ENCODE peak calls at places on chromosomes 2 and 18, in six cellular contexts. One of them, this sample, is unnamed.

GRCh38 chr18:58172031-58172430 is 128.0 kb downstream of the NEDD4L start:
- DNase-seq in NT2/D1: no peak
- DNase-seq in NCI-H2227 treated with DMSO at 0.1 percent for 48 hours: no peak
- DNase-seq in iris pigment epithelial cell: no peak
- DNase-seq in HTR-8/SVneo: no peak
- DNase-seq in activated T-helper 1 cell treated with Interleukin-2 at 50 U/mL for 16 hours: no peak
- DNase-seq in this sample: no peak

GRCh38 chr2:206783718-206784117 is 18.3 kb downstream of the FASTKD2 start:
- DNase-seq in NT2/D1: no peak
- DNase-seq in activated T-helper 1 cell treated with Interleukin-2 at 50 U/mL for 16 hours: no peak
- DNase-seq in NCI-H2227 treated with DMSO at 0.1 percent for 48 hours: no peak
- DNase-seq in iris pigment epithelial cell: peak
- DNase-seq in HTR-8/SVneo: no peak
- DNase-seq in this sample: no peak

GRCh38 chr2:47437287-47437686 is 34.3 kb downstream of the MSH2 start:
- DNase-seq in HTR-8/SVneo: no peak
- DNase-seq in NCI-H2227 treated with DMSO at 0.1 percent for 48 hours: peak
- DNase-seq in NT2/D1: no peak
- DNase-seq in iris pigment epithelial cell: peak
- DNase-seq in activated T-helper 1 cell treated with Interleukin-2 at 50 U/mL for 16 hours: no peak
- DNase-seq in this sample: no peak

GRCh38 chr2:2189112-2189398 is 142.0 kb downstream of the MYT1L start:
- DNase-seq in activated T-helper 1 cell treated with Interleukin-2 at 50 U/mL for 16 hours: no peak
- DNase-seq in NCI-H2227 treated with DMSO at 0.1 percent for 48 hours: no peak
- DNase-seq in HTR-8/SVneo: no peak
- DNase-seq in iris pigment epithelial cell: no peak
- DNase-seq in NT2/D1: no peak
- DNase-seq in this sample: no peak

GRCh38 chr18:70433001-70433400 is 144.2 kb downstream of the SOCS6 start:
- DNase-seq in NT2/D1: no peak
- DNase-seq in HTR-8/SVneo: no peak
- DNase-seq in NCI-H2227 treated with DMSO at 0.1 percent for 48 hours: no peak
- DNase-seq in activated T-helper 1 cell treated with Interleukin-2 at 50 U/mL for 16 hours: no peak
- DNase-seq in iris pigment epithelial cell: no peak
- DNase-seq in this sample: no peak

GRCh38 chr2:98727758-98728718 is 2.9 kb downstream of the MGAT4A start:
- DNase-seq in iris pigment epithelial cell: no peak
- DNase-seq in activated T-helper 1 cell treated with Interleukin-2 at 50 U/mL for 16 hours: no peak
- DNase-seq in NCI-H2227 treated with DMSO at 0.1 percent for 48 hours: no peak
- DNase-seq in HTR-8/SVneo: no peak
- DNase-seq in NT2/D1: no peak
- DNase-seq in this sample: no peak

GRCh38 chr18:26579941-26580618 is 31.7 kb upstream of the KCTD1 start:
- DNase-seq in activated T-helper 1 cell treated with Interleukin-2 at 50 U/mL for 16 hours: no peak
- DNase-seq in NT2/D1: no peak
- DNase-seq in iris pigment epithelial cell: no peak
- DNase-seq in HTR-8/SVneo: no peak
- DNase-seq in NCI-H2227 treated with DMSO at 0.1 percent for 48 hours: no peak
- DNase-seq in this sample: no peak

GRCh38 chr18:26813043-26813442 is 52.5 kb downstream of the AQP4 start:
- DNase-seq in NCI-H2227 treated with DMSO at 0.1 percent for 48 hours: no peak
- DNase-seq in NT2/D1: peak
- DNase-seq in iris pigment epithelial cell: peak
- DNase-seq in HTR-8/SVneo: peak
- DNase-seq in activated T-helper 1 cell treated with Interleukin-2 at 50 U/mL for 16 hours: no peak
- DNase-seq in this sample: no peak

GRCh38 chr2:116132833-116133232 is 1681.7 kb upstream of the DDX18 start:
- DNase-seq in NCI-H2227 treated with DMSO at 0.1 percent for 48 hours: no peak
- DNase-seq in activated T-helper 1 cell treated with Interleukin-2 at 50 U/mL for 16 hours: no peak
- DNase-seq in iris pigment epithelial cell: no peak
- DNase-seq in NT2/D1: no peak
- DNase-seq in HTR-8/SVneo: no peak
- DNase-seq in this sample: no peak

GRCh38 chr2:102187191-102188150 is 648 bp downstream of the IL1RL2 start:
- DNase-seq in NCI-H2227 treated with DMSO at 0.1 percent for 48 hours: no peak
- DNase-seq in HTR-8/SVneo: no peak
- DNase-seq in activated T-helper 1 cell treated with Interleukin-2 at 50 U/mL for 16 hours: peak
- DNase-seq in NT2/D1: no peak
- DNase-seq in iris pigment epithelial cell: peak
- DNase-seq in this sample: no peak

GRCh38 chr2:219314804-219315468 is 5.7 kb upstream of the PTPRN start:
- DNase-seq in HTR-8/SVneo: no peak
- DNase-seq in activated T-helper 1 cell treated with Interleukin-2 at 50 U/mL for 16 hours: no peak
- DNase-seq in NT2/D1: no peak
- DNase-seq in iris pigment epithelial cell: no peak
- DNase-seq in NCI-H2227 treated with DMSO at 0.1 percent for 48 hours: no peak
- DNase-seq in this sample: no peak

GRCh38 chr2:43218550-43219382 is 7.6 kb downstream of the ZFP36L2 start:
- DNase-seq in NCI-H2227 treated with DMSO at 0.1 percent for 48 hours: no peak
- DNase-seq in HTR-8/SVneo: no peak
- DNase-seq in iris pigment epithelial cell: peak
- DNase-seq in NT2/D1: no peak
- DNase-seq in activated T-helper 1 cell treated with Interleukin-2 at 50 U/mL for 16 hours: peak
- DNase-seq in this sample: peak

GRCh38 chr2:9112079-9112721 is 94.4 kb upstream of the ASAP2 start:
- DNase-seq in NT2/D1: no peak
- DNase-seq in activated T-helper 1 cell treated with Interleukin-2 at 50 U/mL for 16 hours: no peak
- DNase-seq in iris pigment epithelial cell: peak
- DNase-seq in HTR-8/SVneo: peak
- DNase-seq in NCI-H2227 treated with DMSO at 0.1 percent for 48 hours: no peak
- DNase-seq in this sample: no peak

GRCh38 chr2:164903944-164904343 is 51.4 kb downstream of the SLC38A11 start:
- DNase-seq in NCI-H2227 treated with DMSO at 0.1 percent for 48 hours: peak
- DNase-seq in NT2/D1: no peak
- DNase-seq in iris pigment epithelial cell: no peak
- DNase-seq in activated T-helper 1 cell treated with Interleukin-2 at 50 U/mL for 16 hours: no peak
- DNase-seq in HTR-8/SVneo: no peak
- DNase-seq in this sample: no peak

GRCh38 chr2:10375570-10376266 is 72.4 kb downstream of the ODC1 start:
- DNase-seq in NCI-H2227 treated with DMSO at 0.1 percent for 48 hours: peak
- DNase-seq in HTR-8/SVneo: no peak
- DNase-seq in NT2/D1: no peak
- DNase-seq in iris pigment epithelial cell: no peak
- DNase-seq in activated T-helper 1 cell treated with Interleukin-2 at 50 U/mL for 16 hours: no peak
- DNase-seq in this sample: no peak

GRCh38 chr2:29011650-29012060 is 30.6 kb downstream of the TOGARAM2 start:
- DNase-seq in iris pigment epithelial cell: peak
- DNase-seq in NT2/D1: no peak
- DNase-seq in activated T-helper 1 cell treated with Interleukin-2 at 50 U/mL for 16 hours: peak
- DNase-seq in NCI-H2227 treated with DMSO at 0.1 percent for 48 hours: no peak
- DNase-seq in HTR-8/SVneo: no peak
- DNase-seq in this sample: no peak

GRCh38 chr2:26008851-26009566 is 24.9 kb upstream of the RAB10 start:
- DNase-seq in NCI-H2227 treated with DMSO at 0.1 percent for 48 hours: no peak
- DNase-seq in NT2/D1: no peak
- DNase-seq in activated T-helper 1 cell treated with Interleukin-2 at 50 U/mL for 16 hours: no peak
- DNase-seq in iris pigment epithelial cell: peak
- DNase-seq in HTR-8/SVneo: peak
- DNase-seq in this sample: no peak

GRCh38 chr18:2236232-2236631 is 335.1 kb downstream of the METTL4 start:
- DNase-seq in iris pigment epithelial cell: no peak
- DNase-seq in NCI-H2227 treated with DMSO at 0.1 percent for 48 hours: no peak
- DNase-seq in activated T-helper 1 cell treated with Interleukin-2 at 50 U/mL for 16 hours: no peak
- DNase-seq in HTR-8/SVneo: no peak
- DNase-seq in NT2/D1: no peak
- DNase-seq in this sample: no peak

GRCh38 chr2:38190542-38191218 is 114.7 kb upstream of the CYP1B1 start:
- DNase-seq in NCI-H2227 treated with DMSO at 0.1 percent for 48 hours: no peak
- DNase-seq in activated T-helper 1 cell treated with Interleukin-2 at 50 U/mL for 16 hours: no peak
- DNase-seq in NT2/D1: no peak
- DNase-seq in HTR-8/SVneo: no peak
- DNase-seq in iris pigment epithelial cell: peak
- DNase-seq in this sample: no peak

GRCh38 chr2:65458999-65459398 is 26.6 kb upstream of the SPRED2 start:
- DNase-seq in HTR-8/SVneo: no peak
- DNase-seq in activated T-helper 1 cell treated with Interleukin-2 at 50 U/mL for 16 hours: no peak
- DNase-seq in iris pigment epithelial cell: peak
- DNase-seq in NT2/D1: no peak
- DNase-seq in NCI-H2227 treated with DMSO at 0.1 percent for 48 hours: no peak
- DNase-seq in this sample: no peak

GRCh38 chr2:240269380-240269779 is 128.9 kb upstream of the OTOS start:
- DNase-seq in NCI-H2227 treated with DMSO at 0.1 percent for 48 hours: no peak
- DNase-seq in activated T-helper 1 cell treated with Interleukin-2 at 50 U/mL for 16 hours: no peak
- DNase-seq in iris pigment epithelial cell: no peak
- DNase-seq in NT2/D1: no peak
- DNase-seq in HTR-8/SVneo: no peak
- DNase-seq in this sample: no peak

GRCh38 chr2:144374163-144374661 is 145.7 kb downstream of the ZEB2 start:
- DNase-seq in HTR-8/SVneo: no peak
- DNase-seq in iris pigment epithelial cell: peak
- DNase-seq in NT2/D1: no peak
- DNase-seq in NCI-H2227 treated with DMSO at 0.1 percent for 48 hours: no peak
- DNase-seq in activated T-helper 1 cell treated with Interleukin-2 at 50 U/mL for 16 hours: no peak
- DNase-seq in this sample: no peak

GRCh38 chr2:199757466-199757865 is 93.5 kb downstream of the FTCDNL1 start:
- DNase-seq in NCI-H2227 treated with DMSO at 0.1 percent for 48 hours: no peak
- DNase-seq in iris pigment epithelial cell: no peak
- DNase-seq in activated T-helper 1 cell treated with Interleukin-2 at 50 U/mL for 16 hours: no peak
- DNase-seq in HTR-8/SVneo: no peak
- DNase-seq in NT2/D1: no peak
- DNase-seq in this sample: no peak

GRCh38 chr2:143607446-143608110 is 478.4 kb downstream of the ARHGAP15 start:
- DNase-seq in iris pigment epithelial cell: no peak
- DNase-seq in activated T-helper 1 cell treated with Interleukin-2 at 50 U/mL for 16 hours: no peak
- DNase-seq in NCI-H2227 treated with DMSO at 0.1 percent for 48 hours: peak
- DNase-seq in NT2/D1: peak
- DNase-seq in HTR-8/SVneo: no peak
- DNase-seq in this sample: no peak

GRCh38 chr2:64950226-64951160 is 38.7 kb upstream of the SLC1A4 start:
- DNase-seq in HTR-8/SVneo: no peak
- DNase-seq in NT2/D1: peak
- DNase-seq in activated T-helper 1 cell treated with Interleukin-2 at 50 U/mL for 16 hours: no peak
- DNase-seq in iris pigment epithelial cell: peak
- DNase-seq in NCI-H2227 treated with DMSO at 0.1 percent for 48 hours: no peak
- DNase-seq in this sample: no peak

GRCh38 chr2:236843061-236843460 is 242.6 kb upstream of the COPS8 start:
- DNase-seq in activated T-helper 1 cell treated with Interleukin-2 at 50 U/mL for 16 hours: no peak
- DNase-seq in NCI-H2227 treated with DMSO at 0.1 percent for 48 hours: no peak
- DNase-seq in iris pigment epithelial cell: no peak
- DNase-seq in NT2/D1: no peak
- DNase-seq in HTR-8/SVneo: no peak
- DNase-seq in this sample: no peak

GRCh38 chr18:48545690-48546365 is 7.0 kb downstream of the CTIF start:
- DNase-seq in NT2/D1: no peak
- DNase-seq in HTR-8/SVneo: no peak
- DNase-seq in activated T-helper 1 cell treated with Interleukin-2 at 50 U/mL for 16 hours: no peak
- DNase-seq in NCI-H2227 treated with DMSO at 0.1 percent for 48 hours: peak
- DNase-seq in iris pigment epithelial cell: peak
- DNase-seq in this sample: no peak

GRCh38 chr18:5975111-5975622 is 79.8 kb upstream of the TMEM200C start:
- DNase-seq in NT2/D1: no peak
- DNase-seq in NCI-H2227 treated with DMSO at 0.1 percent for 48 hours: no peak
- DNase-seq in HTR-8/SVneo: no peak
- DNase-seq in iris pigment epithelial cell: peak
- DNase-seq in activated T-helper 1 cell treated with Interleukin-2 at 50 U/mL for 16 hours: no peak
- DNase-seq in this sample: no peak

GRCh38 chr18:7537145-7537544 is 30.0 kb upstream of the PTPRM start:
- DNase-seq in NCI-H2227 treated with DMSO at 0.1 percent for 48 hours: no peak
- DNase-seq in HTR-8/SVneo: no peak
- DNase-seq in activated T-helper 1 cell treated with Interleukin-2 at 50 U/mL for 16 hours: no peak
- DNase-seq in NT2/D1: no peak
- DNase-seq in iris pigment epithelial cell: no peak
- DNase-seq in this sample: no peak

GRCh38 chr2:124879615-124880014 is 854.5 kb downstream of the CNTNAP5 start:
- DNase-seq in iris pigment epithelial cell: no peak
- DNase-seq in NT2/D1: no peak
- DNase-seq in NCI-H2227 treated with DMSO at 0.1 percent for 48 hours: no peak
- DNase-seq in activated T-helper 1 cell treated with Interleukin-2 at 50 U/mL for 16 hours: no peak
- DNase-seq in HTR-8/SVneo: no peak
- DNase-seq in this sample: no peak

GRCh38 chr2:55490554-55490953 is 29.0 kb upstream of the CFAP36 start:
- DNase-seq in activated T-helper 1 cell treated with Interleukin-2 at 50 U/mL for 16 hours: no peak
- DNase-seq in NT2/D1: no peak
- DNase-seq in iris pigment epithelial cell: peak
- DNase-seq in HTR-8/SVneo: no peak
- DNase-seq in NCI-H2227 treated with DMSO at 0.1 percent for 48 hours: no peak
- DNase-seq in this sample: no peak

GRCh38 chr18:11323359-11323819 is 174.0 kb upstream of the PIEZO2 start:
- DNase-seq in activated T-helper 1 cell treated with Interleukin-2 at 50 U/mL for 16 hours: no peak
- DNase-seq in HTR-8/SVneo: no peak
- DNase-seq in NCI-H2227 treated with DMSO at 0.1 percent for 48 hours: no peak
- DNase-seq in iris pigment epithelial cell: peak
- DNase-seq in NT2/D1: no peak
- DNase-seq in this sample: no peak

GRCh38 chr2:29650634-29651097 is 270.7 kb downstream of the ALK start:
- DNase-seq in NT2/D1: no peak
- DNase-seq in HTR-8/SVneo: no peak
- DNase-seq in activated T-helper 1 cell treated with Interleukin-2 at 50 U/mL for 16 hours: no peak
- DNase-seq in iris pigment epithelial cell: no peak
- DNase-seq in NCI-H2227 treated with DMSO at 0.1 percent for 48 hours: peak
- DNase-seq in this sample: no peak

GRCh38 chr2:112143150-112143549 is 5.0 kb downstream of the FBLN7 start:
- DNase-seq in NCI-H2227 treated with DMSO at 0.1 percent for 48 hours: no peak
- DNase-seq in NT2/D1: no peak
- DNase-seq in HTR-8/SVneo: no peak
- DNase-seq in activated T-helper 1 cell treated with Interleukin-2 at 50 U/mL for 16 hours: no peak
- DNase-seq in iris pigment epithelial cell: no peak
- DNase-seq in this sample: no peak

GRCh38 chr2:18154259-18154658 is 275.8 kb downstream of the KCNS3 start:
- DNase-seq in iris pigment epithelial cell: peak
- DNase-seq in NCI-H2227 treated with DMSO at 0.1 percent for 48 hours: no peak
- DNase-seq in HTR-8/SVneo: no peak
- DNase-seq in NT2/D1: no peak
- DNase-seq in activated T-helper 1 cell treated with Interleukin-2 at 50 U/mL for 16 hours: no peak
- DNase-seq in this sample: no peak

GRCh38 chr2:99638791-99639190 is 149.0 kb upstream of the REV1 start:
- DNase-seq in activated T-helper 1 cell treated with Interleukin-2 at 50 U/mL for 16 hours: no peak
- DNase-seq in iris pigment epithelial cell: no peak
- DNase-seq in HTR-8/SVneo: no peak
- DNase-seq in NT2/D1: no peak
- DNase-seq in NCI-H2227 treated with DMSO at 0.1 percent for 48 hours: no peak
- DNase-seq in this sample: no peak

GRCh38 chr2:42028571-42029148 is 19.2 kb upstream of the PKDCC start:
- DNase-seq in NCI-H2227 treated with DMSO at 0.1 percent for 48 hours: no peak
- DNase-seq in NT2/D1: no peak
- DNase-seq in HTR-8/SVneo: no peak
- DNase-seq in iris pigment epithelial cell: no peak
- DNase-seq in activated T-helper 1 cell treated with Interleukin-2 at 50 U/mL for 16 hours: no peak
- DNase-seq in this sample: no peak

GRCh38 chr18:79064228-79064627 is 5.0 kb upstream of the ATP9B start:
- DNase-seq in HTR-8/SVneo: no peak
- DNase-seq in NCI-H2227 treated with DMSO at 0.1 percent for 48 hours: no peak
- DNase-seq in iris pigment epithelial cell: no peak
- DNase-seq in activated T-helper 1 cell treated with Interleukin-2 at 50 U/mL for 16 hours: no peak
- DNase-seq in NT2/D1: no peak
- DNase-seq in this sample: no peak

This sample was measured in activated B cell treated with CpG ODN at 0.5 μM for 24 hours.